ENCODE peak calls at places on chromosomes 1 and 21, in eight cellular contexts. P is MM.1S; Z is epithelial cell of esophagus; I is body of pancreas; J is heart left ventricle; V is AG04449; S is AG10803; C is CD8-positive, alpha-beta memory T cell. Q is an unnamed sample.

GRCh38 chr1:102799496-102799895 is 308.8 kb downstream of the COL11A1 start:
- DNase-seq in S (no peak), I (no peak), C (no peak), Z (no peak), P (no peak), V (peak), J (no peak), Q (no peak)

GRCh38 chr1:60535713-60536112 is 462.1 kb upstream of the C1orf87 start:
- DNase-seq in C (no peak), Z (peak), V (no peak), J (no peak), P (no peak), I (no peak), S (no peak), Q (no peak)

GRCh38 chr1:1359668-1360468 is 1.5 kb upstream of the MXRA8 start:
- DNase-seq in Z (no peak), S (peak), V (peak), C (no peak), P (no peak), I (no peak), J (peak), Q (no peak)

GRCh38 chr21:42063206-42063577 is 7.9 kb upstream of the UMODL1 start:
- DNase-seq in J (peak), V (no peak), C (no peak), S (no peak), Z (no peak), P (peak), I (peak), Q (no peak)

GRCh38 chr1:205301220-205301821 is 20.2 kb downstream of the NUAK2 start:
- DNase-seq in S (peak), C (no peak), J (no peak), Z (peak), V (peak), P (peak), I (peak), Q (no peak)

GRCh38 chr1:228015276-228016180 is 8.7 kb downstream of the WNT3A start:
- DNase-seq in J (peak), V (no peak), Z (peak), P (no peak), C (no peak), S (peak), I (no peak), Q (no peak)

GRCh38 chr1:221777434-221778072 is 35.7 kb upstream of the DUSP10 start:
- DNase-seq in J (no peak), V (no peak), Z (no peak), I (no peak), C (peak), P (peak), S (no peak), Q (peak)

GRCh38 chr1:95832370-95832769 is 598.4 kb downstream of the RWDD3 start:
- DNase-seq in S (no peak), Z (no peak), V (no peak), J (no peak), I (no peak), C (no peak), P (no peak), Q (no peak)

GRCh38 chr21:40512590-40512989 is 334.4 kb downstream of the DSCAM start:
- DNase-seq in I (no peak), P (peak), S (no peak), J (no peak), Z (no peak), C (no peak), V (no peak), Q (peak)

GRCh38 chr1:9798236-9799130 is 25.3 kb downstream of the CLSTN1 start:
- DNase-seq in P (no peak), I (peak), C (no peak), V (peak), J (no peak), Z (no peak), S (peak), Q (no peak)

GRCh38 chr21:34074283-34075098 is 1.1 kb downstream of the MRPS6 start:
- DNase-seq in S (no peak), P (no peak), I (no peak), C (no peak), V (no peak), Z (peak), J (no peak), Q (no peak)

GRCh38 chr21:45475797-45476570 is 66.3 kb downstream of the SLC19A1 start:
- DNase-seq in V (no peak), P (no peak), I (no peak), C (no peak), Z (no peak), J (peak), S (no peak), Q (no peak)

GRCh38 chr1:154923695-154924094 is 12.8 kb downstream of the PMVK start:
- DNase-seq in P (no peak), V (no peak), Z (no peak), S (no peak), J (no peak), I (no peak), C (no peak), Q (no peak)

GRCh38 chr1:151158751-151159251 is 2.4 kb downstream of the TNFAIP8L2 start:
- DNase-seq in I (no peak), S (no peak), Z (no peak), J (no peak), V (no peak), C (no peak), P (no peak), Q (no peak)

GRCh38 chr1:29749021-29749420 is 512.7 kb downstream of the PTPRU start:
- DNase-seq in Z (no peak), P (no peak), I (no peak), C (no peak), V (no peak), J (no peak), S (no peak), Q (no peak)

GRCh38 chr1:29324771-29325351 is 88.5 kb downstream of the PTPRU start:
- DNase-seq in P (peak), J (no peak), S (no peak), Z (peak), I (no peak), C (no peak), V (no peak), Q (no peak)

GRCh38 chr1:38029725-38030511 is 16.7 kb downstream of the POU3F1 start:
- DNase-seq in P (peak), J (no peak), C (no peak), I (peak), V (no peak), S (peak), Z (peak), Q (no peak)

GRCh38 chr1:208029381-208030319 is 118.7 kb upstream of the CD34 start:
- DNase-seq in S (peak), I (no peak), V (no peak), P (no peak), J (no peak), Z (no peak), C (no peak), Q (no peak)

GRCh38 chr21:46183910-46184624 is at the start of gene SPATC1L:
- DNase-seq in Z (peak), P (peak), C (no peak), S (peak), V (no peak), J (peak), I (peak), Q (peak)

GRCh38 chr21:46549650-46550049 is 55.2 kb downstream of the S100B start:
- DNase-seq in Z (no peak), S (no peak), J (no peak), V (no peak), I (no peak), P (no peak), C (no peak), Q (no peak)

GRCh38 chr1:78263946-78264345 is 218.2 kb downstream of the GIPC2 start:
- DNase-seq in Z (no peak), J (no peak), V (no peak), I (no peak), S (no peak), C (no peak), P (no peak), Q (no peak)

GRCh38 chr21:24375201-24375600 is 1232.1 kb downstream of the MRPL39 start:
- DNase-seq in C (no peak), I (no peak), V (no peak), J (no peak), Z (no peak), S (no peak), P (peak), Q (peak)

GRCh38 chr1:205585835-205586785 is 45.7 kb downstream of the ELK4 start:
- DNase-seq in I (peak), V (no peak), P (no peak), S (no peak), Z (no peak), C (no peak), J (no peak), Q (no peak)

GRCh38 chr1:159960721-159961381 is 6.8 kb upstream of the SLAMF9 start:
- DNase-seq in P (no peak), C (no peak), J (no peak), S (peak), Z (peak), I (peak), V (peak), Q (no peak)
- H3K4me3 ChIP-seq in P (no peak), C (no peak), J (peak), S (peak), Z (peak), I (no peak), V (peak), Q (no peak)

DNA sequence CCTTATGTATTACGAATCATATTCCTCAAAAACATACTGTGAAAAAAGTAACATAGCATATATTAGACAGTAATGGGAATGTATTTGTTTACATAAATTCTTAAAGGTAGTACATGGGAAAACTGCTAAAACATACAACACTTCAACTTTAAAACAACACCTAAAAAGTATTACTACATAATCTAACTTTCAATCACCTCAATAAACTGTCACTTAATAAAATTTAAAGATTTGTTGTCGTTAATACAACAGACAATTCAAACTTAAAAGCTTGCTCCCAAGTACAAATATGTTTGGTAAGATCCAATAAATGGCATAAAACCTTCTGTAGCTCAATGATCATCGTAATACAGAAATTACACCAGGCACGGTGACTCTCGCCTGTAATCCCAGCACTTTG is 3.7 kb downstream of the ARID4B start:
- DNase-seq in S (no peak), Z (no peak), V (no peak), J (no peak), I (no peak), C (no peak), P (no peak), Q (no peak)
- H3K4me3 ChIP-seq in S (no peak), Z (no peak), V (no peak), J (no peak), I (no peak), C (no peak), P (no peak), Q (no peak)

GRCh38 chr1:223363057-223363855 is 720 bp downstream of the SUSD4 start:
- DNase-seq in V (no peak), Z (no peak), S (peak), I (peak), C (peak), J (peak), P (no peak), Q (peak)
- H3K4me3 ChIP-seq in V (peak), Z (peak), S (peak), I (peak), C (peak), J (peak), P (peak), Q (peak)

GRCh38 chr1:46653405-46653853 is 14.7 kb downstream of the ATPAF1 start:
- DNase-seq in V (peak), S (peak), P (no peak), Z (no peak), J (no peak), I (no peak), C (no peak), Q (peak)
- H3K4me3 ChIP-seq in V (peak), S (peak), P (no peak), Z (no peak), J (no peak), I (no peak), C (no peak), Q (no peak)

DNA sequence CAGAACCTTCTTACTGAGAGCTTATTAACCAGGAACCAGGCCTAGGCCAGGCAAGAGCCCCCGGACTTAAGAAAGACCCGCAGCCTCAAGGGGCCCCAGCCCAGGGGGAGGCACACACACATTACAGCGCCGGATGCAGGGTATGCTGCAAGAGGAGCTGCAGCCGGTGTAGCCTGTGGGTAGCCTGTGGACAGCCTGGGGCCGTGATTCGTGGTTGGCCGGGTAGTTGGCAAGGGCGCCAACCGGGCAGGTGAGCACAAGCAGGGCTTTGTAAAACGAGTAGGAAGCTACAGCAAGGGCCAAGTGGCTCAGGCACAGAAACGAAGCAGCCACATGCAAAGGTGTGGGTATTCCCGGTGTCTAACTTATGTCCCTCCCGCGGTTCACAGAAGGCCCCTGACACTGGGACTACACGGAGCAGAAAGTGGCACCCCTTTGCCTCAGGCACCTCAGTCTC is 40.6 kb downstream of the KIAA1614 start:
- DNase-seq in P (peak), Z (peak), S (no peak), C (peak), V (no peak), I (peak), J (no peak), Q (no peak)
- H3K4me3 ChIP-seq in P (peak), Z (peak), S (peak), C (peak), V (peak), I (peak), J (peak), Q (no peak)

GRCh38 chr1:11273595-11274234 is 717 bp downstream of the UBIAD1 start:
- DNase-seq in V (no peak), I (no peak), C (no peak), Z (peak), S (no peak), P (peak), J (no peak), Q (no peak)

GRCh38 chr1:11272842-11273594 is at the start of gene UBIAD1:
- DNase-seq in Z (peak), C (peak), S (peak), J (peak), I (peak), V (no peak), P (peak), Q (peak)

GRCh38 chr1:11272544-11272841 is 505 bp upstream of the UBIAD1 start:
- DNase-seq in Z (no peak), I (no peak), C (no peak), V (no peak), S (no peak), J (no peak), P (peak), Q (peak)
- H3K4me3 ChIP-seq in Z (no peak), I (no peak), C (peak), V (peak), S (peak), J (peak), P (peak), Q (peak)

GRCh38 chr1:244271004-244271403 is 180.7 kb downstream of the ADSS2 start:
- DNase-seq in Z (no peak), J (no peak), I (no peak), C (no peak), S (no peak), P (no peak), V (no peak), Q (no peak)

GRCh38 chr1:244273845-244274619 is 177.7 kb downstream of the ADSS2 start:
- DNase-seq in C (no peak), I (peak), Z (peak), P (no peak), V (peak), J (no peak), S (peak), Q (no peak)

GRCh38 chr1:244273262-244273844 is 178.4 kb downstream of the ADSS2 start:
- DNase-seq in Z (no peak), C (no peak), I (no peak), P (no peak), V (no peak), S (no peak), J (no peak), Q (no peak)

GRCh38 chr1:244271909-244272308 is 179.8 kb downstream of the ADSS2 start:
- DNase-seq in J (no peak), C (no peak), S (no peak), I (no peak), Z (no peak), P (no peak), V (no peak), Q (no peak)

GRCh38 chr1:244272471-244273261 is 179.0 kb downstream of the ADSS2 start:
- DNase-seq in V (peak), I (peak), C (peak), S (peak), J (no peak), P (peak), Z (peak), Q (peak)
- H3K4me3 ChIP-seq in V (no peak), I (no peak), C (no peak), S (no peak), J (no peak), P (no peak), Z (no peak), Q (no peak)

DNA sequence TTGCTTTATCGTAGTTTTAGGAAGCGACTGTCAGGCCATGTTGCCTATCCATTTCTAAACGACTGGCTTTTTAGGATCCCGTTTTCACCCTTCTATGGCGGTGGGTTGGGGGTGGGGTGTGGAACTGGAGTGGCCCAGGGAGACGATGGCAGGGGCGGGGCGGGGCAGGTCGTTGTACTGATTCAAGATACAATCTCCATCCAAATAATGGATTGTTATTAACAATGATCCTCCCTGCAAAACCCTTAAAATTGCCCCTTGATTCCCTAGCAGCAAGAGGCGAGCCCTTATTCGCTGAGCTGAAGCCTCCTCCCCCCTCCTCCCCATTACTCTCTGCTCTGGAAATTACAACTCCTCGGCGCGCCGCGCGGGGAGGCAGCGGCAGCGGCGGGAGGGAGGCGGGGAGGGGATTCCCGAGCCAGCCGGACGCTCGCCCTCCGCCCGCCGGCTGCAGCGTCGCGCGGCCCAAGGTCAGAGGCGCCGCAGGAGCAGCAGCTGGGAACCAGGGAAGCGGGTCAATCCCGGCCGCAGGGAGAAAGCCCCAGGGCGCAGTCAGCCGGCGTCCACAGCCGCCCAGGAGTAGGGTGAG is at the start of gene TRIM67:
- DNase-seq in I (peak), Z (no peak), V (no peak), S (no peak), J (no peak), P (no peak), C (no peak), Q (no peak)
- H3K4me3 ChIP-seq in I (no peak), Z (no peak), V (peak), S (no peak), J (peak), P (no peak), C (no peak), Q (no peak)

GRCh38 chr1:168134132-168135041 is 2.3 kb downstream of the GPR161 start:
- DNase-seq in J (no peak), S (no peak), P (no peak), I (no peak), C (no peak), Z (no peak), V (no peak), Q (no peak)
- H3K4me3 ChIP-seq in J (peak), S (no peak), P (no peak), I (no peak), C (no peak), Z (no peak), V (peak), Q (no peak)

Q was measured in Jurkat, Clone E6-1.